ENCODE peak calls at places on chromosomes 11 and 22, in four cellular contexts. One of them, this sample, is unnamed.

GRCh38 chr11:124961972-124962609 is 8.1 kb downstream of the CCDC15 start:
- DNase-seq in naive thymus-derived CD8-positive, alpha-beta T cell: no peak
- DNase-seq in stimulated activated CD4-positive, alpha-beta T cell treated with anti-CD3 and anti-CD28 coated beads, TNF-alpha, amount 100 ng/mL, for 24 hours: no peak
- DNase-seq in globus pallidus: peak
- DNase-seq in this sample: peak

GRCh38 chr22:45304971-45305370 is 4.8 kb upstream of the FAM118A start:
- DNase-seq in naive thymus-derived CD8-positive, alpha-beta T cell: no peak
- DNase-seq in globus pallidus: no peak
- DNase-seq in stimulated activated CD4-positive, alpha-beta T cell treated with anti-CD3 and anti-CD28 coated beads, TNF-alpha, amount 100 ng/mL, for 24 hours: no peak
- DNase-seq in this sample: no peak

GRCh38 chr11:131593301-131593700 is 222.9 kb downstream of the NTM start:
- DNase-seq in stimulated activated CD4-positive, alpha-beta T cell treated with anti-CD3 and anti-CD28 coated beads, TNF-alpha, amount 100 ng/mL, for 24 hours: no peak
- DNase-seq in naive thymus-derived CD8-positive, alpha-beta T cell: no peak
- DNase-seq in globus pallidus: no peak
- DNase-seq in this sample: no peak

GRCh38 chr11:629237-629583 is 2.2 kb upstream of the SCT start:
- DNase-seq in stimulated activated CD4-positive, alpha-beta T cell treated with anti-CD3 and anti-CD28 coated beads, TNF-alpha, amount 100 ng/mL, for 24 hours: no peak
- DNase-seq in naive thymus-derived CD8-positive, alpha-beta T cell: no peak
- DNase-seq in globus pallidus: no peak
- DNase-seq in this sample: no peak

GRCh38 chr22:42797021-42797420 is 60.1 kb downstream of the ARFGAP3 start:
- DNase-seq in naive thymus-derived CD8-positive, alpha-beta T cell: no peak
- DNase-seq in globus pallidus: no peak
- DNase-seq in stimulated activated CD4-positive, alpha-beta T cell treated with anti-CD3 and anti-CD28 coated beads, TNF-alpha, amount 100 ng/mL, for 24 hours: no peak
- DNase-seq in this sample: no peak

GRCh38 chr11:126421243-126421642 is 65.8 kb downstream of the ST3GAL4 start:
- DNase-seq in stimulated activated CD4-positive, alpha-beta T cell treated with anti-CD3 and anti-CD28 coated beads, TNF-alpha, amount 100 ng/mL, for 24 hours: no peak
- DNase-seq in naive thymus-derived CD8-positive, alpha-beta T cell: no peak
- DNase-seq in globus pallidus: no peak
- DNase-seq in this sample: no peak

GRCh38 chr11:72773291-72773690 is 20.6 kb downstream of the STARD10 start:
- DNase-seq in stimulated activated CD4-positive, alpha-beta T cell treated with anti-CD3 and anti-CD28 coated beads, TNF-alpha, amount 100 ng/mL, for 24 hours: no peak
- DNase-seq in globus pallidus: peak
- DNase-seq in naive thymus-derived CD8-positive, alpha-beta T cell: no peak
- DNase-seq in this sample: peak

GRCh38 chr22:31122196-31122531 is 602 bp upstream of the INPP5J start:
- DNase-seq in globus pallidus: no peak
- DNase-seq in stimulated activated CD4-positive, alpha-beta T cell treated with anti-CD3 and anti-CD28 coated beads, TNF-alpha, amount 100 ng/mL, for 24 hours: no peak
- DNase-seq in naive thymus-derived CD8-positive, alpha-beta T cell: no peak
- DNase-seq in this sample: no peak

GRCh38 chr22:38981005-38981658 is 1.0 kb upstream of the APOBEC3B start:
- DNase-seq in naive thymus-derived CD8-positive, alpha-beta T cell: no peak
- DNase-seq in stimulated activated CD4-positive, alpha-beta T cell treated with anti-CD3 and anti-CD28 coated beads, TNF-alpha, amount 100 ng/mL, for 24 hours: no peak
- DNase-seq in globus pallidus: no peak
- DNase-seq in this sample: peak

GRCh38 chr11:12803086-12803826 is 129.0 kb downstream of the TEAD1 start:
- DNase-seq in naive thymus-derived CD8-positive, alpha-beta T cell: no peak
- DNase-seq in globus pallidus: no peak
- DNase-seq in stimulated activated CD4-positive, alpha-beta T cell treated with anti-CD3 and anti-CD28 coated beads, TNF-alpha, amount 100 ng/mL, for 24 hours: no peak
- DNase-seq in this sample: no peak

GRCh38 chr11:79762271-79762935 is 321.6 kb upstream of the TENM4 start:
- DNase-seq in stimulated activated CD4-positive, alpha-beta T cell treated with anti-CD3 and anti-CD28 coated beads, TNF-alpha, amount 100 ng/mL, for 24 hours: no peak
- DNase-seq in naive thymus-derived CD8-positive, alpha-beta T cell: no peak
- DNase-seq in globus pallidus: peak
- DNase-seq in this sample: no peak

GRCh38 chr11:118911880-118912741 is 13.6 kb downstream of the BCL9L start:
- DNase-seq in stimulated activated CD4-positive, alpha-beta T cell treated with anti-CD3 and anti-CD28 coated beads, TNF-alpha, amount 100 ng/mL, for 24 hours: peak
- DNase-seq in naive thymus-derived CD8-positive, alpha-beta T cell: no peak
- DNase-seq in globus pallidus: no peak
- DNase-seq in this sample: no peak

GRCh38 chr22:36768616-36769015 is 7.3 kb downstream of the IFT27 start:
- DNase-seq in stimulated activated CD4-positive, alpha-beta T cell treated with anti-CD3 and anti-CD28 coated beads, TNF-alpha, amount 100 ng/mL, for 24 hours: no peak
- DNase-seq in globus pallidus: no peak
- DNase-seq in naive thymus-derived CD8-positive, alpha-beta T cell: no peak
- DNase-seq in this sample: no peak

GRCh38 chr11:134503104-134503503 is 91.1 kb upstream of the B3GAT1 start:
- DNase-seq in stimulated activated CD4-positive, alpha-beta T cell treated with anti-CD3 and anti-CD28 coated beads, TNF-alpha, amount 100 ng/mL, for 24 hours: no peak
- DNase-seq in globus pallidus: no peak
- DNase-seq in naive thymus-derived CD8-positive, alpha-beta T cell: no peak
- DNase-seq in this sample: no peak

GRCh38 chr11:62592989-62593421 is 1.7 kb upstream of the TUT1 start:
- DNase-seq in globus pallidus: peak
- DNase-seq in stimulated activated CD4-positive, alpha-beta T cell treated with anti-CD3 and anti-CD28 coated beads, TNF-alpha, amount 100 ng/mL, for 24 hours: no peak
- DNase-seq in naive thymus-derived CD8-positive, alpha-beta T cell: no peak
- DNase-seq in this sample: peak

GRCh38 chr11:1297576-1298473 is 11.6 kb downstream of the TOLLIP start:
- DNase-seq in globus pallidus: no peak
- DNase-seq in stimulated activated CD4-positive, alpha-beta T cell treated with anti-CD3 and anti-CD28 coated beads, TNF-alpha, amount 100 ng/mL, for 24 hours: no peak
- DNase-seq in naive thymus-derived CD8-positive, alpha-beta T cell: no peak
- DNase-seq in this sample: no peak

GRCh38 chr11:76159983-76160661 is 46.2 kb downstream of the WNT11 start:
- DNase-seq in stimulated activated CD4-positive, alpha-beta T cell treated with anti-CD3 and anti-CD28 coated beads, TNF-alpha, amount 100 ng/mL, for 24 hours: no peak
- DNase-seq in globus pallidus: no peak
- DNase-seq in naive thymus-derived CD8-positive, alpha-beta T cell: no peak
- DNase-seq in this sample: no peak

GRCh38 chr11:12318791-12319733 is 58.3 kb upstream of the PARVA start:
- DNase-seq in stimulated activated CD4-positive, alpha-beta T cell treated with anti-CD3 and anti-CD28 coated beads, TNF-alpha, amount 100 ng/mL, for 24 hours: no peak
- DNase-seq in naive thymus-derived CD8-positive, alpha-beta T cell: no peak
- DNase-seq in globus pallidus: no peak
- DNase-seq in this sample: no peak

GRCh38 chr22:46734830-46735453 is 3.1 kb downstream of the CERK start:
- DNase-seq in stimulated activated CD4-positive, alpha-beta T cell treated with anti-CD3 and anti-CD28 coated beads, TNF-alpha, amount 100 ng/mL, for 24 hours: peak
- DNase-seq in globus pallidus: no peak
- DNase-seq in naive thymus-derived CD8-positive, alpha-beta T cell: peak
- DNase-seq in this sample: peak

GRCh38 chr11:114358711-114359110 is 41.6 kb downstream of the C11orf71 start:
- DNase-seq in globus pallidus: no peak
- DNase-seq in stimulated activated CD4-positive, alpha-beta T cell treated with anti-CD3 and anti-CD28 coated beads, TNF-alpha, amount 100 ng/mL, for 24 hours: no peak
- DNase-seq in naive thymus-derived CD8-positive, alpha-beta T cell: no peak
- DNase-seq in this sample: no peak

GRCh38 chr22:11042116-11042515 is 4485.9 kb upstream of the OR11H1 start:
- DNase-seq in naive thymus-derived CD8-positive, alpha-beta T cell: no peak
- DNase-seq in stimulated activated CD4-positive, alpha-beta T cell treated with anti-CD3 and anti-CD28 coated beads, TNF-alpha, amount 100 ng/mL, for 24 hours: no peak
- DNase-seq in globus pallidus: no peak
- DNase-seq in this sample: no peak

GRCh38 chr22:49999901-50000586 is 12.5 kb downstream of the IL17REL start:
- DNase-seq in naive thymus-derived CD8-positive, alpha-beta T cell: no peak
- DNase-seq in stimulated activated CD4-positive, alpha-beta T cell treated with anti-CD3 and anti-CD28 coated beads, TNF-alpha, amount 100 ng/mL, for 24 hours: no peak
- DNase-seq in globus pallidus: no peak
- DNase-seq in this sample: no peak

GRCh38 chr22:46149998-46150549 is at the start of gene PPARA:
- DNase-seq in naive thymus-derived CD8-positive, alpha-beta T cell: peak
- DNase-seq in stimulated activated CD4-positive, alpha-beta T cell treated with anti-CD3 and anti-CD28 coated beads, TNF-alpha, amount 100 ng/mL, for 24 hours: peak
- DNase-seq in globus pallidus: peak
- DNase-seq in this sample: peak

GRCh38 chr22:33772793-33773192 is 147.5 kb downstream of the LARGE1 start:
- DNase-seq in naive thymus-derived CD8-positive, alpha-beta T cell: no peak
- DNase-seq in stimulated activated CD4-positive, alpha-beta T cell treated with anti-CD3 and anti-CD28 coated beads, TNF-alpha, amount 100 ng/mL, for 24 hours: no peak
- DNase-seq in globus pallidus: no peak
- DNase-seq in this sample: no peak

GRCh38 chr11:105923814-105924213 is 98.2 kb downstream of the MSANTD4 start:
- DNase-seq in naive thymus-derived CD8-positive, alpha-beta T cell: no peak
- DNase-seq in globus pallidus: peak
- DNase-seq in stimulated activated CD4-positive, alpha-beta T cell treated with anti-CD3 and anti-CD28 coated beads, TNF-alpha, amount 100 ng/mL, for 24 hours: no peak
- DNase-seq in this sample: peak

GRCh38 chr11:113855803-113856202 is 19.6 kb downstream of the USP28 start:
- DNase-seq in naive thymus-derived CD8-positive, alpha-beta T cell: no peak
- DNase-seq in globus pallidus: no peak
- DNase-seq in stimulated activated CD4-positive, alpha-beta T cell treated with anti-CD3 and anti-CD28 coated beads, TNF-alpha, amount 100 ng/mL, for 24 hours: no peak
- DNase-seq in this sample: no peak

GRCh38 chr11:69880803-69881445 is 61.7 kb upstream of the FGF3 start:
- DNase-seq in stimulated activated CD4-positive, alpha-beta T cell treated with anti-CD3 and anti-CD28 coated beads, TNF-alpha, amount 100 ng/mL, for 24 hours: no peak
- DNase-seq in globus pallidus: no peak
- DNase-seq in naive thymus-derived CD8-positive, alpha-beta T cell: no peak
- DNase-seq in this sample: no peak

GRCh38 chr22:44571566-44572413 is 73.8 kb upstream of the RTL6 start:
- DNase-seq in globus pallidus: no peak
- DNase-seq in naive thymus-derived CD8-positive, alpha-beta T cell: no peak
- DNase-seq in stimulated activated CD4-positive, alpha-beta T cell treated with anti-CD3 and anti-CD28 coated beads, TNF-alpha, amount 100 ng/mL, for 24 hours: no peak
- DNase-seq in this sample: no peak

GRCh38 chr22:38202437-38203089 is 769 bp downstream of the MAFF start:
- DNase-seq in stimulated activated CD4-positive, alpha-beta T cell treated with anti-CD3 and anti-CD28 coated beads, TNF-alpha, amount 100 ng/mL, for 24 hours: peak
- DNase-seq in globus pallidus: peak
- DNase-seq in naive thymus-derived CD8-positive, alpha-beta T cell: peak
- DNase-seq in this sample: peak

GRCh38 chr11:57073121-57073520 is 84.4 kb downstream of the OR5AK2 start:
- DNase-seq in globus pallidus: no peak
- DNase-seq in naive thymus-derived CD8-positive, alpha-beta T cell: no peak
- DNase-seq in stimulated activated CD4-positive, alpha-beta T cell treated with anti-CD3 and anti-CD28 coated beads, TNF-alpha, amount 100 ng/mL, for 24 hours: no peak
- DNase-seq in this sample: no peak

GRCh38 chr11:12042215-12042676 is 33.8 kb upstream of the DKK3 start:
- DNase-seq in naive thymus-derived CD8-positive, alpha-beta T cell: no peak
- DNase-seq in globus pallidus: no peak
- DNase-seq in stimulated activated CD4-positive, alpha-beta T cell treated with anti-CD3 and anti-CD28 coated beads, TNF-alpha, amount 100 ng/mL, for 24 hours: no peak
- DNase-seq in this sample: no peak

GRCh38 chr11:66967670-66968425 is 7.3 kb upstream of the C11orf86 start:
- DNase-seq in naive thymus-derived CD8-positive, alpha-beta T cell: no peak
- DNase-seq in stimulated activated CD4-positive, alpha-beta T cell treated with anti-CD3 and anti-CD28 coated beads, TNF-alpha, amount 100 ng/mL, for 24 hours: no peak
- DNase-seq in globus pallidus: no peak
- DNase-seq in this sample: no peak

GRCh38 chr22:17239156-17239701 is 20.0 kb upstream of the ADA2 start:
- DNase-seq in naive thymus-derived CD8-positive, alpha-beta T cell: no peak
- DNase-seq in stimulated activated CD4-positive, alpha-beta T cell treated with anti-CD3 and anti-CD28 coated beads, TNF-alpha, amount 100 ng/mL, for 24 hours: no peak
- DNase-seq in globus pallidus: no peak
- DNase-seq in this sample: no peak

GRCh38 chr11:62601114-62601363 is 626 bp downstream of the MTA2 start:
- DNase-seq in stimulated activated CD4-positive, alpha-beta T cell treated with anti-CD3 and anti-CD28 coated beads, TNF-alpha, amount 100 ng/mL, for 24 hours: peak
- DNase-seq in naive thymus-derived CD8-positive, alpha-beta T cell: no peak
- DNase-seq in globus pallidus: no peak
- DNase-seq in this sample: peak

GRCh38 chr11:14908214-14908880 is 16.3 kb upstream of the CYP2R1 start:
- DNase-seq in naive thymus-derived CD8-positive, alpha-beta T cell: peak
- DNase-seq in globus pallidus: peak
- DNase-seq in stimulated activated CD4-positive, alpha-beta T cell treated with anti-CD3 and anti-CD28 coated beads, TNF-alpha, amount 100 ng/mL, for 24 hours: no peak
- DNase-seq in this sample: peak

GRCh38 chr22:49540571-49541450 is 286.9 kb downstream of the BRD1 start:
- DNase-seq in globus pallidus: no peak
- DNase-seq in stimulated activated CD4-positive, alpha-beta T cell treated with anti-CD3 and anti-CD28 coated beads, TNF-alpha, amount 100 ng/mL, for 24 hours: no peak
- DNase-seq in naive thymus-derived CD8-positive, alpha-beta T cell: peak
- DNase-seq in this sample: no peak

GRCh38 chr11:123700774-123701173 is 40.7 kb downstream of the ZNF202 start:
- DNase-seq in globus pallidus: no peak
- DNase-seq in naive thymus-derived CD8-positive, alpha-beta T cell: no peak
- DNase-seq in stimulated activated CD4-positive, alpha-beta T cell treated with anti-CD3 and anti-CD28 coated beads, TNF-alpha, amount 100 ng/mL, for 24 hours: no peak
- DNase-seq in this sample: no peak

GRCh38 chr22:27454807-27455450 is 346.6 kb downstream of the MN1 start:
- DNase-seq in stimulated activated CD4-positive, alpha-beta T cell treated with anti-CD3 and anti-CD28 coated beads, TNF-alpha, amount 100 ng/mL, for 24 hours: no peak
- DNase-seq in globus pallidus: no peak
- DNase-seq in naive thymus-derived CD8-positive, alpha-beta T cell: no peak
- DNase-seq in this sample: no peak

This sample was measured in Ammon's horn.